ENCODE peak calls at places on chromosome 3, in seven cellular contexts. T, V, D, N, B, M and Y are unnamed samples. For H3K9me3, the result is how much of the 10 kb centered on the place peaks cover.

GRCh38 chr3:26452363-26452762 is 170.2 kb upstream of the LRRC3B start:
- DNase-seq in N (no peak), D (no peak), V (no peak), M (no peak), B (no peak), T (no peak), Y (no peak)

GRCh38 chr3:186239321-186239720 is 122.7 kb downstream of the DGKG start:
- DNase-seq in M (no peak), D (no peak), V (no peak), B (no peak), N (no peak), T (no peak), Y (no peak)

GRCh38 chr3:18238721-18239331 is 186.3 kb downstream of the SATB1 start:
- DNase-seq in V (no peak), D (no peak), M (no peak), N (no peak), B (no peak), T (peak), Y (no peak)

GRCh38 chr3:113623324-113623723 is 73.1 kb downstream of the USF3 start:
- DNase-seq in T (peak), V (no peak), D (no peak), N (no peak), B (no peak), M (no peak), Y (no peak)

GRCh38 chr3:61855211-61855610 is 293.8 kb downstream of the PTPRG start:
- DNase-seq in V (no peak), B (no peak), D (no peak), T (no peak), M (no peak), N (no peak), Y (no peak)

GRCh38 chr3:119304201-119304713 is 10.1 kb downstream of the ARHGAP31 start:
- DNase-seq in D (no peak), M (no peak), T (peak), B (no peak), V (no peak), N (no peak), Y (no peak)

GRCh38 chr3:14691239-14691638 is 16.3 kb downstream of the C3orf20 start:
- DNase-seq in M (no peak), V (no peak), B (no peak), T (no peak), D (no peak), N (no peak), Y (no peak)

GRCh38 chr3:70550723-70551319 is 238.4 kb upstream of the MDFIC2 start:
- DNase-seq in B (peak), M (no peak), T (peak), V (peak), N (peak), D (peak), Y (peak)

GRCh38 chr3:12060139-12060831 is 56.1 kb downstream of the SYN2 start:
- DNase-seq in V (no peak), M (no peak), T (no peak), D (no peak), B (no peak), N (no peak), Y (no peak)

GRCh38 chr3:33064929-33065328 is 32.0 kb downstream of the GLB1 start:
- DNase-seq in V (no peak), B (no peak), N (no peak), T (no peak), D (no peak), M (no peak), Y (no peak)

GRCh38 chr3:10025205-10026083 is 793 bp upstream of the FANCD2 start:
- DNase-seq in B (no peak), M (no peak), V (no peak), N (no peak), T (no peak), D (no peak), Y (no peak)

GRCh38 chr3:122952509-122952908 is 75.1 kb downstream of the SEMA5B start:
- DNase-seq in M (peak), B (no peak), D (no peak), V (no peak), T (peak), N (no peak), Y (no peak)

GRCh38 chr3:129837057-129837631 is 56.4 kb downstream of the TMCC1 start:
- DNase-seq in D (no peak), M (no peak), V (no peak), N (no peak), T (peak), B (no peak), Y (no peak)

GRCh38 chr3:44722103-44722401 is 7.4 kb upstream of the ZNF501 start:
- DNase-seq in N (no peak), M (no peak), T (no peak), V (no peak), B (no peak), D (no peak), Y (no peak)
- H3K9me3 ChIP-seq in N (half or more), M (half or more), T (half or more), V (under half), B (under half), D (half or more), Y (under half)

DNA sequence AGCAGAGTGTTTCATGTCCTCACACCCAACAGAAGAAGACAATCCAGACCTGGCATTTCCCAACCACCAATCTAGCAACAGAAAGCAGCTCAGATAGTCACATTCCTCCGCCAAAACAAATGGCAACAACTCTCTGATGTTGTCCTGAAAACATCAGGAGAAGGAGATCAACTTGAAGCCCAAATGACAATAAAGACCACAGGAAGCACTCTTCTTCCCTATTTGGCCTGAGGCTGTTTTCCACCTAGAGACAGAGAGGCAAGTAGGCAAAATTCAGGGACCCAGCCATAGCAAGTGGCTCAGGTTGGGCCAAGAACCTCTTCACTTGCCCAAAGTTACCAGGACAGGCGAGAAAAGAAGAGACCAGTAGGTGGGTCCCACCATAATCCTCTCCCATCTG is 35.0 kb downstream of the ZNF148 start:
- DNase-seq in D (no peak), N (no peak), B (no peak), V (no peak), M (no peak), T (no peak), Y (no peak)
- H3K9me3 ChIP-seq in D (under half), N (under half), B (under half), V (under half), M (under half), T (under half), Y (under half)

GRCh38 chr3:60364475-60364874 is 886.8 kb downstream of the FHIT start:
- DNase-seq in D (no peak), N (no peak), T (no peak), V (no peak), B (no peak), M (no peak), Y (no peak)

GRCh38 chr3:60363817-60364216 is 887.4 kb downstream of the FHIT start:
- DNase-seq in B (no peak), V (no peak), T (no peak), D (no peak), M (no peak), N (no peak), Y (no peak)

GRCh38 chr3:60365360-60365759 is 885.9 kb downstream of the FHIT start:
- DNase-seq in B (no peak), V (no peak), M (no peak), N (no peak), D (no peak), T (peak), Y (no peak)

DNA sequence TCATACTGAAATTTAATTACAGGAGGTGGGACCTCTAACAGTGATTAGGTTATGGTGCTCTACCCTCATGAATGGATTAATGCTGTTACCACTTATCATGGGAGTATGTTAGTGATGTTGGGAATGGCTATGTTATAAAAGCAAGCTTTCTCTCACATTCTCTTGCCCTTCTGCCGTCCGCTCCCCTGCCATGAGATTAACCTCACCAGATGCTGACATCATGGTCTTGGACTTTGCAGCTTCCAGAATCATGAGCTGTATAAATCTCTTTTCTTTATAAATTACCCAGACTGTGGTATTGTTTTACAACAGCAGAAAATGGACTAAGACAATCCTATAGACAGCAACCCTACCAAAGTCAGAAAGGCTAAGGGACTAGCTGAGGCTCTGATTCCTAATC is 884.8 kb downstream of the FHIT start:
- DNase-seq in D (no peak), B (no peak), V (no peak), T (no peak), N (no peak), M (no peak), Y (no peak)
- H3K9me3 ChIP-seq in D (under half), B (under half), V (under half), T (under half), N (under half), M (under half), Y (under half)

GRCh38 chr3:5633960-5634359 is 446.5 kb downstream of the EDEM1 start:
- DNase-seq in B (no peak), N (no peak), T (no peak), M (no peak), V (no peak), D (no peak), Y (no peak)
- H3K9me3 ChIP-seq in B (under half), N (under half), T (under half), M (under half), V (under half), D (under half), Y (under half)

DNA sequence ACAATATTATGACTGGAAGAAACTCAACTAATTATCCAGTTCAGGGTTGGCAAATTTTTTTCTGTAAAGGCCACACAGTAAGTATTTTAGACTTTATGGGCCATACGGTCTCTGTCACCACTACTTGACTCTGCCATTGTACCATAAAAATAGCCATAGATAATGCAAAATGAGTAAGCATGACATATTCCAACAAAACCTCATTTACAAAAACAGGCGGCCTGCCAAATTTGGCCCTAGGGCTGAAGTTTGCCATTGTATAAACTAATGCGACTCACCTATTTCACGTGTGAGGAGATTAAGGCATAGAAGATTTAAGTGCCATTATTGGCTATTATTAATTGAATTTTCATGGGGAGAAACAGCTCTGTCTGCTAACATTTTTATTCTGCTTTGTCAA is 116.8 kb upstream of the CNTN6 start:
- DNase-seq in B (no peak), D (no peak), N (no peak), T (peak), V (no peak), M (no peak), Y (no peak)
- H3K9me3 ChIP-seq in B (under half), D (under half), N (under half), T (under half), V (under half), M (under half), Y (under half)

GRCh38 chr3:7288133-7288532 is 427.2 kb downstream of the GRM7 start:
- DNase-seq in N (no peak), B (no peak), V (no peak), M (no peak), T (no peak), D (no peak), Y (no peak)
- H3K9me3 ChIP-seq in N (under half), B (under half), V (under half), M (under half), T (under half), D (under half), Y (under half)

GRCh38 chr3:6736781-6737180 is 124.1 kb upstream of the GRM7 start:
- DNase-seq in V (no peak), M (no peak), B (no peak), D (no peak), N (no peak), T (no peak), Y (no peak)
- H3K9me3 ChIP-seq in V (under half), M (under half), B (under half), D (under half), N (under half), T (under half), Y (under half)